ENCODE peak calls at places on chromosome X, in seven cellular contexts. L, F, I, U, Z, Q and T are unnamed samples.

GRCh38 chrX:93422693-93423092 is 250.7 kb downstream of the NAP1L3 start:
- DNase-seq in F (no peak), I (no peak), Z (no peak), Q (no peak), U (no peak), L (no peak), T (no peak)

GRCh38 chrX:71541546-71542022 is 8.7 kb downstream of the OGT start:
- DNase-seq in L (no peak), Q (no peak), F (no peak), U (no peak), Z (no peak), I (no peak), T (no peak)

GRCh38 chrX:143429021-143429570 is 88.2 kb downstream of the SPANXN3 start:
- DNase-seq in I (no peak), F (no peak), L (no peak), U (no peak), Q (no peak), Z (no peak), T (no peak)

GRCh38 chrX:9988762-9989161 is 21.6 kb downstream of the CLDN34 start:
- DNase-seq in F (no peak), Q (no peak), L (no peak), U (no peak), Z (no peak), I (no peak), T (no peak)

GRCh38 chrX:106718709-106719108 is 7.8 kb upstream of the RNF128 start:
- DNase-seq in U (no peak), I (no peak), Q (no peak), F (no peak), Z (no peak), L (no peak), T (no peak)

GRCh38 chrX:149871940-149872339 is 9.0 kb upstream of the MAGEA8 start:
- DNase-seq in Z (peak; percentile 29), L (peak; percentile 10), I (no peak), Q (no peak), U (no peak), F (no peak), T (peak; percentile 13)

GRCh38 chrX:140318306-140318705 is 186.6 kb downstream of the SOX3 start:
- DNase-seq in I (no peak), Q (no peak), L (no peak), U (no peak), F (no peak), Z (no peak), T (no peak)

GRCh38 chrX:131987252-131987651 is 35.9 kb upstream of the STK26 start:
- DNase-seq in F (no peak), L (no peak), Z (peak; percentile 72), Q (no peak), I (no peak), U (no peak), T (peak; percentile 73)

GRCh38 chrX:25012793-25013592 is 2.8 kb downstream of the ARX start:
- DNase-seq in I (no peak), F (no peak), Z (no peak), Q (no peak), U (no peak), L (no peak), T (no peak)

GRCh38 chrX:14497184-14497666 is 32.1 kb upstream of the GLRA2 start:
- DNase-seq in L (no peak), Z (peak; percentile 4), I (peak; percentile 19), U (no peak), Q (peak; percentile 17), F (no peak), T (peak; percentile 12)

GRCh38 chrX:124347242-124347641 is 879 bp downstream of the SH2D1A start:
- DNase-seq in Q (no peak), U (no peak), F (no peak), Z (no peak), I (no peak), L (no peak), T (no peak)

GRCh38 chrX:120575379-120576114 is 14.8 kb upstream of the CUL4B start:
- DNase-seq in Q (no peak), I (no peak), L (no peak), Z (no peak), U (no peak), F (no peak), T (no peak)

GRCh38 chrX:151773434-151773833 is 38.9 kb downstream of the CNGA2 start:
- DNase-seq in U (no peak), Z (no peak), Q (no peak), I (no peak), L (no peak), F (no peak), T (no peak)

GRCh38 chrX:19865567-19866363 is 21.6 kb downstream of the SH3KBP1 start:
- DNase-seq in U (no peak), F (no peak), L (no peak), I (peak; percentile 33), Q (peak; percentile 34), Z (no peak), T (no peak)
- H3K4me1 ChIP-seq in U (no peaks in the 10 kb centered on the region), F (no peaks in the 10 kb centered on the region), L (no peaks in the 10 kb centered on the region), I (no peaks in the 10 kb centered on the region), Q (no peaks in the 10 kb centered on the region), Z (peaks cover 25% of the 10 kb centered on the region), T (peaks cover 67% of the 10 kb centered on the region)

GRCh38 chrX:67607436-67607835 is 63.6 kb downstream of the AR start:
- DNase-seq in I (no peak), Q (no peak), F (no peak), Z (no peak), U (no peak), L (no peak), T (no peak)
- H3K4me1 ChIP-seq in I (no peaks in the 10 kb centered on the region), Q (no peaks in the 10 kb centered on the region), F (no peaks in the 10 kb centered on the region), Z (no peaks in the 10 kb centered on the region), U (no peaks in the 10 kb centered on the region), L (no peaks in the 10 kb centered on the region), T (no peaks in the 10 kb centered on the region)

DNA sequence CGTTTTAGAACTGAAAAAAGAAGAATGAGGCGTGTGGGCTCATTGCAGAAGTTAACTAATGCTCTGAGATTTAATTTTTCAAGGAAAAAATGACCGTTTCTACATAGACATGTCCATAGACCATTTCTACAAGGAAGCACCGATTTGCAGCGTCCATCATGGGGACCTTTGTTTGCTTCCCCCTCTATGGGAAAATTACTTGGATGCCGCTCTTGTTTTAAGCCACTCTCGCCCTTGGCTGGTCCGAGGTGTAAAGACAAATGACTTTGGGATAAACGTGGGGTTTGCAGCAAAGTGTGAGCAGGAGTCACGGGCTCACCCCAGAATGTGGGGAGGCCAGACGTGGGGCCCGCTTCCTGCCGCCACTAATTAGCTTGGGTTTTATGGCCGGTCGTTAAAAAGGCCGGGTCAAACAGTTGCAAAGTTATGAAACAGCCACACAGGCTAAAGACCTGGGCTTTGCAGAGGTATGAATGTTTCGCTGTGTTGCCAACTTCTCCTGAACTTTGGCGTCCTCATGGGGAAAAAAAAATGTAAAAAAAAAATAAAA is 235.9 kb downstream of the SHOX start:
- DNase-seq in Z (no peak), L (no peak), U (no peak), I (no peak), Q (no peak), F (no peak), T (no peak)
- H3K4me1 ChIP-seq in Z (no peaks in the 10 kb centered on the region), L (no peaks in the 10 kb centered on the region), U (no peaks in the 10 kb centered on the region), I (no peaks in the 10 kb centered on the region), Q (no peaks in the 10 kb centered on the region), F (no peaks in the 10 kb centered on the region), T (no peaks in the 10 kb centered on the region)

GRCh38 chrX:12997898-12998687 is 23.2 kb downstream of the TMSB4X start:
- DNase-seq in U (no peak), I (no peak), L (no peak), Z (no peak), F (no peak), Q (no peak), T (no peak)
- H3K4me1 ChIP-seq in U (no peaks in the 10 kb centered on the region), I (no peaks in the 10 kb centered on the region), L (no peaks in the 10 kb centered on the region), Z (peaks cover 65% of the 10 kb centered on the region), F (peaks cover 7% of the 10 kb centered on the region), Q (peaks cover 6% of the 10 kb centered on the region), T (peaks cover 53% of the 10 kb centered on the region)

DNA sequence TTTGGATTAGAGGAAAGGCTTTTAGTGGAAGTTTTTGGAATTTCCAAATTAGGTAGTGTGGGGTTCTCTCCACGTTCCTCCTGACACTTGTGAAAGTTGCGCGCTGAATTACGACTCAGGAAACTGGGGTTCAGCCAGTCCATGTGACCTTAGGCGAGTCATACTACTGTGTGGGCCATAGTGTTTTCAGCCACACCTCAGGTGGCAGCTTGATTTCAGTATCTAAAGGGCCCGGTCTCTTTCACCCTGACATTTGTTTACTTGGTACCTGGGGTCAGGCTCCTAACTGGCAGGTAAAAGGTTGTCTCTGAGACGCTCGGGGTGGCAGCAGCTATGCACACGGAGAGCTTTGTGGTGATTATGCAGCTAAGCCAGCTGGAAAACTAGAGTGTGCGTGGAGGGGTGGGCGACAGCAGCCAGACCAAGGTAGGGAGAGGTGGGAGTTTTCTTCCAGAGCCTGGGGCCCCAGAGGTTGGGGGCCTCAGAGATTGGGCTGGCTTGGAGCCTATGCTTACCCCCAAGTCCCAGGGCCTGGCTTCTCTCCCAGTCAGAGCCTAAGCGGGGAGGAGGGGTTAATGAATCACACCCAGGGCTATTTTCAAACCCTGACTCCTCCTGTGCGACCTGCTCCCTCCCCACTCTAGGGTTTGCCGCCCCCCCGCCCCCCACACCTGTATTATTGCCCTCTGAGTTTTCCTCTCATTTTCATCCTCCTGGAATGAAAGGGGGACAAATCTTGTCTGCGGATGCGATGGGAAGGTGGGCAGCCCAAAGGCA is 47.2 kb downstream of the STARD8 start:
- DNase-seq in Q (no peak), F (no peak), Z (no peak), I (no peak), L (no peak), U (no peak), T (no peak)
- H3K4me1 ChIP-seq in Q (no peaks in the 10 kb centered on the region), F (no peaks in the 10 kb centered on the region), Z (no peaks in the 10 kb centered on the region), I (no peaks in the 10 kb centered on the region), L (no peaks in the 10 kb centered on the region), U (no peaks in the 10 kb centered on the region), T (no peaks in the 10 kb centered on the region)

DNA sequence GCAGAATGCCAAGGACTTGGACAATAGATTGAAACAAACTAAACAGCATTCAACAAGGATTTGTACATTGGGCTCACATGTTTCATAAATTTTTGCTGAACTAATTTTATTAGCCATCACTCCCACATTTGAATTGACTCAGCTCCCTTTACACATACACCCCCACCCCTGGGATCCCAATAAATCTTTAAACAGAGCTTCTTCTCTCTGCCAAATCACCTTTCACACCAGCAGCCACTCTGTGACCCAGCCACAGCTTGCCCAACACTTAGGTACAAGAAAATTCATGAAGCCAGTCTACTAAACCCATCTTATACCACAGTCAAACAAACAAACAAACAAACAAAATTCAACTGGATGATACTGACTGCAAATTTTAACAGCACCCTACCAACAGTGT is 21.6 kb downstream of the PHKA2 start:
- DNase-seq in I (no peak), F (no peak), Z (no peak), Q (no peak), L (no peak), U (no peak), T (no peak)
- H3K4me1 ChIP-seq in I (no peaks in the 10 kb centered on the region), F (no peaks in the 10 kb centered on the region), Z (no peaks in the 10 kb centered on the region), Q (no peaks in the 10 kb centered on the region), L (no peaks in the 10 kb centered on the region), U (no peaks in the 10 kb centered on the region), T (no peaks in the 10 kb centered on the region)

DNA sequence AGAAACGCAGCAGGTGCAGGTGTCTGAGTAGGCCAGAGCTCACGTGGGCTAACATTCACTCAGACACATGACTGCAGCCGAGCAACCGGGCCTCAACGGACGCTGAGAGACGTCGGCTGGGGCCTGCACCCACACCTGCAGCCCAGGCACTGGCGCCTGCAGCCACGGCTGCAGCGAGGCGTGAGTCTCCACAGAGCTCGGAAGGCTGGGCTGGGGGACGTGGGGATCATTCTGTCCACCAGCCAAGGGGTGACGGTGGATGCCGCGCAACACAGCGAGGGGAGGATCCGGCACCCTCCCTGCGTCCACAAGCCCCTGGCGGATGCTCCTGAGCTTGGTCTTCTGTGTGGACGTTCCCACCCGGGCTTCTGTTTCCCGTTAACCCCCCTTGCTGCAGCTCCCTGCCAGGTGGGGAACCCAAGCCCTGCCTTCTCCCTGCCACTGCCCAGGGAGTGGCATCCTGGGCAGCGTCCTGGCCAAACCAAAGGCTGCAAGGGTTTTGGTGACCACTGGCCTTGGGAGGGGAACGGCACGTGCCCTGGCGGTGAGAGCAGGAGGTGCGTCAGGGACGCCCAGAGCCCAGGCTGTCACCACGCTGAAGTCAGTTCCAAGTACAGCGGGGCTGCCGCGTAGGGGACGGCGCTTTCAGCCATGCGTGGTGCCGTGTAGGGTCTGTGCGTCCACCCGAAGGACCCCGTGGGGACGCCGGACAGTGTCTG is 16.3 kb downstream of the PPP2R3B start:
- DNase-seq in I (no peak), L (no peak), Q (no peak), U (no peak), F (no peak), Z (no peak), T (no peak)
- H3K4me1 ChIP-seq in I (no peaks in the 10 kb centered on the region), L (peaks cover 5% of the 10 kb centered on the region), Q (peaks cover 17% of the 10 kb centered on the region), U (peaks cover 10% of the 10 kb centered on the region), F (peaks cover 11% of the 10 kb centered on the region), Z (peaks cover 12% of the 10 kb centered on the region), T (no peaks in the 10 kb centered on the region)